ENCODE peak calls at places on chromosomes 7 and 10, in ten cellular contexts. One of them, this sample, is unnamed.

GRCh38 chr7:99531354-99531765 is 20.6 kb downstream of the FAM200A start:
- DNase-seq in lower lobe of right lung: no peak
- DNase-seq in mucosa of descending colon: no peak
- DNase-seq in H1: no peak
- DNase-seq in brain microvascular endothelial cell: no peak
- DNase-seq in NB4: no peak
- DNase-seq in cardiac muscle cell: no peak
- DNase-seq in fibroblast of pulmonary artery: peak; percentile 7
- DNase-seq in neural progenitor cell: no peak
- DNase-seq in prostate gland: no peak
- DNase-seq in this sample: peak; percentile 3

GRCh38 chr7:13948019-13948781 is 41.3 kb downstream of the ETV1 start:
- DNase-seq in lower lobe of right lung: no peak
- DNase-seq in mucosa of descending colon: no peak
- DNase-seq in H1: no peak
- DNase-seq in brain microvascular endothelial cell: no peak
- DNase-seq in NB4: no peak
- DNase-seq in cardiac muscle cell: no peak
- DNase-seq in fibroblast of pulmonary artery: no peak
- DNase-seq in neural progenitor cell: no peak
- DNase-seq in prostate gland: no peak
- DNase-seq in this sample: no peak

GRCh38 chr10:8052344-8052969 is 2.0 kb upstream of the GATA3 start:
- DNase-seq in lower lobe of right lung: no peak
- DNase-seq in mucosa of descending colon: no peak
- DNase-seq in H1: no peak
- DNase-seq in brain microvascular endothelial cell: no peak
- DNase-seq in NB4: no peak
- DNase-seq in cardiac muscle cell: no peak
- DNase-seq in fibroblast of pulmonary artery: no peak
- DNase-seq in neural progenitor cell: peak; percentile 50
- DNase-seq in prostate gland: no peak
- DNase-seq in this sample: no peak

GRCh38 chr7:98194672-98195457 is 16.4 kb upstream of the BHLHA15 start:
- DNase-seq in lower lobe of right lung: no peak
- DNase-seq in mucosa of descending colon: no peak
- DNase-seq in H1: no peak
- DNase-seq in brain microvascular endothelial cell: peak; percentile 18
- DNase-seq in NB4: no peak
- DNase-seq in cardiac muscle cell: no peak
- DNase-seq in fibroblast of pulmonary artery: no peak
- DNase-seq in neural progenitor cell: no peak
- DNase-seq in prostate gland: no peak
- DNase-seq in this sample: peak; percentile 22

GRCh38 chr7:47266799-47267198 is 315.1 kb downstream of the TNS3 start:
- DNase-seq in lower lobe of right lung: no peak
- DNase-seq in mucosa of descending colon: peak; percentile 95
- DNase-seq in H1: no peak
- DNase-seq in brain microvascular endothelial cell: peak; percentile 11
- DNase-seq in NB4: no peak
- DNase-seq in cardiac muscle cell: peak; percentile 13
- DNase-seq in fibroblast of pulmonary artery: no peak
- DNase-seq in neural progenitor cell: no peak
- DNase-seq in prostate gland: no peak
- DNase-seq in this sample: peak; percentile 22

GRCh38 chr10:97633921-97634320 is 621 bp upstream of the MORN4 start:
- DNase-seq in lower lobe of right lung: no peak
- DNase-seq in mucosa of descending colon: no peak
- DNase-seq in H1: no peak
- DNase-seq in brain microvascular endothelial cell: no peak
- DNase-seq in NB4: no peak
- DNase-seq in cardiac muscle cell: peak; percentile 15
- DNase-seq in fibroblast of pulmonary artery: peak; percentile 18
- DNase-seq in neural progenitor cell: peak; percentile 16
- DNase-seq in prostate gland: no peak
- DNase-seq in this sample: peak; percentile 34

GRCh38 chr7:72805526-72806494 is 22.2 kb downstream of the TYW1B start:
- DNase-seq in lower lobe of right lung: no peak
- DNase-seq in mucosa of descending colon: no peak
- DNase-seq in H1: no peak
- DNase-seq in brain microvascular endothelial cell: peak; percentile 53
- DNase-seq in NB4: peak; percentile 97
- DNase-seq in cardiac muscle cell: peak; percentile 66
- DNase-seq in fibroblast of pulmonary artery: peak; percentile 72
- DNase-seq in neural progenitor cell: no peak
- DNase-seq in prostate gland: no peak
- DNase-seq in this sample: peak; percentile 50

GRCh38 chr10:125149278-125150047 is 10.9 kb downstream of the CTBP2 start:
- DNase-seq in lower lobe of right lung: peak; percentile 63
- DNase-seq in mucosa of descending colon: peak; percentile 89
- DNase-seq in H1: no peak
- DNase-seq in brain microvascular endothelial cell: peak; percentile 86
- DNase-seq in NB4: peak; percentile 34
- DNase-seq in cardiac muscle cell: peak; percentile 73
- DNase-seq in fibroblast of pulmonary artery: peak; percentile 80
- DNase-seq in neural progenitor cell: no peak
- DNase-seq in prostate gland: no peak
- DNase-seq in this sample: peak; percentile 88

GRCh38 chr10:82267465-82267864 is 392.5 kb downstream of the NRG3 start:
- DNase-seq in lower lobe of right lung: no peak
- DNase-seq in mucosa of descending colon: no peak
- DNase-seq in H1: no peak
- DNase-seq in brain microvascular endothelial cell: no peak
- DNase-seq in NB4: no peak
- DNase-seq in cardiac muscle cell: no peak
- DNase-seq in fibroblast of pulmonary artery: no peak
- DNase-seq in neural progenitor cell: no peak
- DNase-seq in prostate gland: no peak
- DNase-seq in this sample: no peak

GRCh38 chr10:100729877-100730738 is 15.3 kb upstream of the PAX2 start:
- DNase-seq in lower lobe of right lung: no peak
- DNase-seq in mucosa of descending colon: no peak
- DNase-seq in H1: peak; percentile 66
- DNase-seq in brain microvascular endothelial cell: no peak
- DNase-seq in NB4: no peak
- DNase-seq in cardiac muscle cell: no peak
- DNase-seq in fibroblast of pulmonary artery: no peak
- DNase-seq in neural progenitor cell: peak; percentile 60
- DNase-seq in prostate gland: no peak
- DNase-seq in this sample: no peak
- H3K4me3 ChIP-seq in lower lobe of right lung: peak overlapping the region; percentile 25
- H3K4me3 ChIP-seq in mucosa of descending colon: no peak overlapping the region
- H3K4me3 ChIP-seq in H1: peak overlapping the region; percentile 11
- H3K4me3 ChIP-seq in brain microvascular endothelial cell: no peak overlapping the region
- H3K4me3 ChIP-seq in NB4: no peak overlapping the region
- H3K4me3 ChIP-seq in cardiac muscle cell: peak overlapping the region; percentile 5
- H3K4me3 ChIP-seq in fibroblast of pulmonary artery: no peak overlapping the region
- H3K4me3 ChIP-seq in neural progenitor cell: peak overlapping the region; percentile 4
- H3K4me3 ChIP-seq in prostate gland: no peak overlapping the region
- H3K4me3 ChIP-seq in this sample: no peak overlapping the region

GRCh38 chr10:3080608-3081007 is 13.3 kb downstream of the PFKP start:
- DNase-seq in lower lobe of right lung: no peak
- DNase-seq in mucosa of descending colon: no peak
- DNase-seq in H1: no peak
- DNase-seq in brain microvascular endothelial cell: no peak
- DNase-seq in NB4: no peak
- DNase-seq in cardiac muscle cell: peak; percentile 29
- DNase-seq in fibroblast of pulmonary artery: no peak
- DNase-seq in neural progenitor cell: no peak
- DNase-seq in prostate gland: no peak
- DNase-seq in this sample: peak; percentile 44
- TF ChIP-seq CTCF in lower lobe of right lung: no peak
- TF ChIP-seq CTCF in mucosa of descending colon: no peak
- TF ChIP-seq CTCF in H1: no peak
- TF ChIP-seq CTCF in brain microvascular endothelial cell: no peak
- TF ChIP-seq CTCF in NB4: no peak
- TF ChIP-seq CTCF in cardiac muscle cell: peak; percentile 10
- TF ChIP-seq CTCF in fibroblast of pulmonary artery: peak; percentile 12
- TF ChIP-seq CTCF in neural progenitor cell: no peak
- TF ChIP-seq CTCF in prostate gland: no peak
- TF ChIP-seq CTCF in this sample: no peak

GRCh38 chr10:4053940-4054339 is 268.9 kb upstream of the KLF6 start:
- DNase-seq in lower lobe of right lung: no peak
- DNase-seq in mucosa of descending colon: no peak
- DNase-seq in H1: no peak
- DNase-seq in brain microvascular endothelial cell: no peak
- DNase-seq in NB4: peak; percentile 86
- DNase-seq in cardiac muscle cell: no peak
- DNase-seq in fibroblast of pulmonary artery: no peak
- DNase-seq in neural progenitor cell: no peak
- DNase-seq in prostate gland: no peak
- DNase-seq in this sample: no peak

GRCh38 chr10:4048245-4048864 is 263.3 kb upstream of the KLF6 start:
- DNase-seq in lower lobe of right lung: no peak
- DNase-seq in mucosa of descending colon: no peak
- DNase-seq in H1: no peak
- DNase-seq in brain microvascular endothelial cell: no peak
- DNase-seq in NB4: no peak
- DNase-seq in cardiac muscle cell: no peak
- DNase-seq in fibroblast of pulmonary artery: no peak
- DNase-seq in neural progenitor cell: no peak
- DNase-seq in prostate gland: no peak
- DNase-seq in this sample: no peak

GRCh38 chr10:4051011-4051407 is 266.0 kb upstream of the KLF6 start:
- DNase-seq in lower lobe of right lung: no peak
- DNase-seq in mucosa of descending colon: peak; percentile 41
- DNase-seq in H1: no peak
- DNase-seq in brain microvascular endothelial cell: no peak
- DNase-seq in NB4: peak; percentile 37
- DNase-seq in cardiac muscle cell: peak; percentile 82
- DNase-seq in fibroblast of pulmonary artery: peak; percentile 77
- DNase-seq in neural progenitor cell: no peak
- DNase-seq in prostate gland: no peak
- DNase-seq in this sample: peak; percentile 78

GRCh38 chr10:4050061-4050460 is 265.1 kb upstream of the KLF6 start:
- DNase-seq in lower lobe of right lung: no peak
- DNase-seq in mucosa of descending colon: no peak
- DNase-seq in H1: no peak
- DNase-seq in brain microvascular endothelial cell: no peak
- DNase-seq in NB4: no peak
- DNase-seq in cardiac muscle cell: no peak
- DNase-seq in fibroblast of pulmonary artery: no peak
- DNase-seq in neural progenitor cell: no peak
- DNase-seq in prostate gland: no peak
- DNase-seq in this sample: no peak

GRCh38 chr10:4051408-4052151 is 266.6 kb upstream of the KLF6 start:
- DNase-seq in lower lobe of right lung: no peak
- DNase-seq in mucosa of descending colon: no peak
- DNase-seq in H1: no peak
- DNase-seq in brain microvascular endothelial cell: no peak
- DNase-seq in NB4: peak; percentile 56
- DNase-seq in cardiac muscle cell: no peak
- DNase-seq in fibroblast of pulmonary artery: peak; percentile 33
- DNase-seq in neural progenitor cell: no peak
- DNase-seq in prostate gland: no peak
- DNase-seq in this sample: peak; percentile 47
- H3K4me3 ChIP-seq in lower lobe of right lung: peak overlapping the region; percentile 36
- H3K4me3 ChIP-seq in mucosa of descending colon: no peak overlapping the region
- H3K4me3 ChIP-seq in H1: no peak overlapping the region
- H3K4me3 ChIP-seq in brain microvascular endothelial cell: peak overlapping the region; percentile 43
- H3K4me3 ChIP-seq in NB4: peak overlapping the region; percentile 52
- H3K4me3 ChIP-seq in cardiac muscle cell: no peak overlapping the region
- H3K4me3 ChIP-seq in fibroblast of pulmonary artery: peak overlapping the region; percentile 3
- H3K4me3 ChIP-seq in neural progenitor cell: no peak overlapping the region
- H3K4me3 ChIP-seq in prostate gland: no peak overlapping the region
- H3K4me3 ChIP-seq in this sample: no peak overlapping the region

DNA sequence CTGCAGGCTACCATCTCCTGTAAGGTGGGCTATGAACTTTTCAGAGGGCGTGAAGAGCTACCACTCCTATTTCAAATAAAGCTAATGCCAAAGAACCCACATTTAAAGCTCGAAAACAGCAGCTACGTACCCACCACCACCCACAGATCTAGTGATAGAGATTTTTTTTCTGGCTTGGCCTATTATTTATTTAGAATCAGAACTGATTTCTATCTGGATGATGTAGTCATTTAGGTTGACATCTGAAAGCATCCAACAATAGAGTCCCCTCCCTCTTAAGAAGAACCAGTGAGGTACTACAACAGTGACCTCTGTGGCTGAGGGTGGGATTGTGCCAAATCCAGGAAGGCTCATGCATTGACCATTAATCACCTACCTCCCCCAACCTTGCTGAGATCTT is 113.8 kb upstream of the ADO start:
- DNase-seq in lower lobe of right lung: no peak
- DNase-seq in mucosa of descending colon: no peak
- DNase-seq in H1: peak; percentile 47
- DNase-seq in brain microvascular endothelial cell: no peak
- DNase-seq in NB4: peak; percentile 16
- DNase-seq in cardiac muscle cell: no peak
- DNase-seq in fibroblast of pulmonary artery: no peak
- DNase-seq in neural progenitor cell: peak; percentile 8
- DNase-seq in prostate gland: no peak
- DNase-seq in this sample: peak; percentile 3
- TF ChIP-seq CTCF in lower lobe of right lung: no peak
- TF ChIP-seq CTCF in mucosa of descending colon: no peak
- TF ChIP-seq CTCF in H1: peak; percentile 64
- TF ChIP-seq CTCF in brain microvascular endothelial cell: no peak
- TF ChIP-seq CTCF in NB4: no peak
- TF ChIP-seq CTCF in cardiac muscle cell: no peak
- TF ChIP-seq CTCF in fibroblast of pulmonary artery: no peak
- TF ChIP-seq CTCF in neural progenitor cell: peak; percentile 27
- TF ChIP-seq CTCF in prostate gland: no peak
- TF ChIP-seq CTCF in this sample: no peak

DNA sequence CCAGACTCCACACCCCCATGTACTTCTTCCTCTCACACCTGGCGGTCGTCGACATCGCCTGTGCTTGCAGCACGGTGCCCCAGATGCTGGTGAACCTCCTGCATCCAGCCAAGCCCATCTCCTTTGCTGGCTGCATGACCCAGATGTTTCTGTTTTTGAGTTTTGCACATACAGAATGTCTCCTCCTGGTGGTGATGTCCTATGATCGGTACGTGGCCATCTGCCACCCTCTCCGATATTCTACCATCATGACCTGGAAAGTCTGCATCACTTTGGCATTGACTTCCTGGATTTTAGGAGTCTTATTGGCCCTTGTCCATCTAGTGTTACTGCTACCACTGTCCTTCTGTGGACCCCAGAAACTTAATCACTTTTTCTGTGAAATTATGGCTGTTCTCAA is 4.8 kb downstream of the OR2A25 start:
- DNase-seq in lower lobe of right lung: no peak
- DNase-seq in mucosa of descending colon: no peak
- DNase-seq in H1: no peak
- DNase-seq in brain microvascular endothelial cell: no peak
- DNase-seq in NB4: no peak
- DNase-seq in cardiac muscle cell: no peak
- DNase-seq in fibroblast of pulmonary artery: no peak
- DNase-seq in neural progenitor cell: no peak
- DNase-seq in prostate gland: no peak
- DNase-seq in this sample: no peak
- H3K4me3 ChIP-seq in lower lobe of right lung: no peak overlapping the region
- H3K4me3 ChIP-seq in mucosa of descending colon: no peak overlapping the region
- H3K4me3 ChIP-seq in H1: no peak overlapping the region
- H3K4me3 ChIP-seq in brain microvascular endothelial cell: no peak overlapping the region
- H3K4me3 ChIP-seq in NB4: no peak overlapping the region
- H3K4me3 ChIP-seq in cardiac muscle cell: no peak overlapping the region
- H3K4me3 ChIP-seq in fibroblast of pulmonary artery: no peak overlapping the region
- H3K4me3 ChIP-seq in neural progenitor cell: no peak overlapping the region
- H3K4me3 ChIP-seq in prostate gland: no peak overlapping the region
- H3K4me3 ChIP-seq in this sample: no peak overlapping the region

GRCh38 chr7:105581066-105581811 is at the start of gene EFCAB10:
- DNase-seq in lower lobe of right lung: peak; percentile 87
- DNase-seq in mucosa of descending colon: peak; percentile 59
- DNase-seq in H1: peak; percentile 96
- DNase-seq in brain microvascular endothelial cell: peak; percentile 68
- DNase-seq in NB4: no peak
- DNase-seq in cardiac muscle cell: peak; percentile 62
- DNase-seq in fibroblast of pulmonary artery: peak; percentile 54
- DNase-seq in neural progenitor cell: peak; percentile 97
- DNase-seq in prostate gland: peak; percentile 26
- DNase-seq in this sample: peak; percentile 49
- TF ChIP-seq CTCF in lower lobe of right lung: no peak
- TF ChIP-seq CTCF in mucosa of descending colon: no peak
- TF ChIP-seq CTCF in H1: peak; percentile 17
- TF ChIP-seq CTCF in brain microvascular endothelial cell: peak; percentile 42
- TF ChIP-seq CTCF in NB4: no peak
- TF ChIP-seq CTCF in cardiac muscle cell: peak; percentile 7
- TF ChIP-seq CTCF in fibroblast of pulmonary artery: no peak
- TF ChIP-seq CTCF in neural progenitor cell: peak; percentile 27
- TF ChIP-seq CTCF in prostate gland: no peak
- TF ChIP-seq CTCF in this sample: no peak

This sample was measured in cardiac fibroblast.